ENCODE peak calls at places on chromosome 7, in eight cellular contexts. O is activated CD4-positive, CD25-positive, alpha-beta regulatory T cell treated with anti-CD3 and anti-CD28 coated beads, Interleukin-2, amount 50 U/mL, for 16 hours; I is Panc1; V is NCI-H2081; C is activated CD8-positive, alpha-beta memory T cell treated with anti-CD3 and anti-CD28 coated beads for 24 hours; Z is activated T-helper 1 cell treated with anti-CD3 and anti-CD28 coated beads, Interleukin-12 subunit alpha, Interleukin-12 subunit beta, Interleukin-2, Interleukin-4 antibody, amounts not matched to agents 30 ng/mL and 10 ng/mL and 1 ng/mL, durations not matched to agents 14 hours and 24 hours and 36 hours; K is progenitor cell of endocrine pancreas; W is stimulated activated CD8-positive, alpha-beta memory T cell treated with anti-CD3 and anti-CD28 coated beads, Interleukin-15, amount 100 ng/mL, for 24 hours. A is an unnamed sample.

GRCh38 chr7:80918909-80919721 is at the start of gene SEMA3C:
- DNase-seq in O (no peak), I (peak), V (peak), C (peak), Z (no peak), K (peak), W (no peak), A (no peak)

GRCh38 chr7:106110238-106110560 is 1.9 kb downstream of the SYPL1 start:
- DNase-seq in O (no peak), I (no peak), V (no peak), C (no peak), Z (no peak), K (no peak), W (no peak), A (no peak)

GRCh38 chr7:157503229-157503628 is 166.4 kb downstream of the DNAJB6 start:
- DNase-seq in O (no peak), I (no peak), V (no peak), C (no peak), Z (no peak), K (no peak), W (no peak), A (no peak)

GRCh38 chr7:131627589-131628212 is 71.3 kb upstream of the PODXL start:
- DNase-seq in O (no peak), I (no peak), V (peak), C (no peak), Z (no peak), K (no peak), W (no peak), A (no peak)

GRCh38 chr7:44264221-44264956 is 61.0 kb downstream of the CAMK2B start:
- DNase-seq in O (no peak), I (no peak), V (peak), C (no peak), Z (no peak), K (no peak), W (no peak), A (peak)

GRCh38 chr7:17369686-17370426 is 71.4 kb downstream of the AHR start:
- DNase-seq in O (no peak), I (no peak), V (no peak), C (no peak), Z (no peak), K (no peak), W (no peak), A (no peak)

GRCh38 chr7:143352506-143353130 is 9.9 kb downstream of the FAM131B start:
- DNase-seq in O (no peak), I (no peak), V (no peak), C (no peak), Z (no peak), K (no peak), W (no peak), A (no peak)

GRCh38 chr7:79789584-79790345 is 336.3 kb upstream of the MAGI2 start:
- DNase-seq in O (no peak), I (no peak), V (no peak), C (no peak), Z (no peak), K (no peak), W (no peak), A (no peak)

GRCh38 chr7:141045126-141045841 is 28.6 kb upstream of the TMEM178B start:
- DNase-seq in O (no peak), I (no peak), V (no peak), C (no peak), Z (no peak), K (no peak), W (no peak), A (no peak)

A was measured in D721Med.